ENCODE peak calls at places on chromosome 11, in five cellular contexts. U, K, Y, X and A are unnamed samples.

GRCh38 chr11:47373876-47374820 is 4.2 kb downstream of the SPI1 start:
- DNase-seq in U (peak; percentile 70), K (peak; percentile 76), Y (peak; percentile 76), X (peak; percentile 85), A (peak; percentile 90)

GRCh38 chr11:13010737-13011342 is 1.7 kb downstream of the RASSF10 start:
- DNase-seq in U (no peak), K (peak; percentile 9), Y (no peak), X (peak; percentile 13), A (no peak)

GRCh38 chr11:2982214-2982613 is 9.9 kb downstream of the NAP1L4 start:
- DNase-seq in U (no peak), K (no peak), Y (no peak), X (no peak), A (no peak)

GRCh38 chr11:74611369-74611861 is 19.0 kb downstream of the POLD3 start:
- DNase-seq in U (no peak), K (peak; percentile 46), Y (no peak), X (no peak), A (no peak)

GRCh38 chr11:130652671-130653335 is 204.4 kb downstream of the ADAMTS15 start:
- DNase-seq in U (peak; percentile 49), K (no peak), Y (no peak), X (peak; percentile 46), A (peak; percentile 92)

GRCh38 chr11:61144511-61145179 is 16.6 kb downstream of the VPS37C start:
- DNase-seq in U (no peak), K (no peak), Y (no peak), X (no peak), A (peak; percentile 57)

GRCh38 chr11:134719397-134719796 is 307.4 kb upstream of the B3GAT1 start:
- DNase-seq in U (no peak), K (no peak), Y (no peak), X (no peak), A (no peak)

GRCh38 chr11:74710291-74710938 is 20.8 kb downstream of the CHRDL2 start:
- DNase-seq in U (no peak), K (peak; percentile 26), Y (no peak), X (no peak), A (no peak)

GRCh38 chr11:72040497-72041363 is 39.6 kb downstream of the NUMA1 start:
- DNase-seq in U (peak; percentile 97), K (peak; percentile 96), Y (peak; percentile 94), X (peak; percentile 95), A (peak; percentile 99)
- TF ChIP-seq POLR2A in U (peak; percentile 57), K (no peak), Y (peak; percentile 27), X (peak; percentile 52), A (peak; percentile 61)

DNA sequence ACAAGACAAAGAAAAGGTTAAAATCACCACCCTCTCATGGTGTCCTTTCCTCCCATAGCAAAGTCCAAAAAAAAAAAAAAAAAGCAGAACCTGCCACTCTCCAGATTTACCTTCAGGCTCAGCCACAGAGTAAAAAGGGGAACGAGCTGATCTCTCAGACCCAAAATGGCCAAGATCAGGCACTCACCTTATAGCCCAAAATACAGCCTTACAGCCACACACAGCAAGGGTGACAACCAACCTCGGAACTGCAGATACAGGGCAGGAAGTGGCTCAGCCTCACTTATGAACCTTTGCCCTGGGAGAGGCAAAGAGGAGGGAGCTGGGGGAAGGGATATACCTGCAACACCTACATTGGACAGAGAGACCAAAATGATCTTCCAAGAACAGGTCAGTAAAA is 4.5 kb downstream of the FHIP1B start:
- DNase-seq in U (no peak), K (no peak), Y (no peak), X (peak; percentile 80), A (no peak)
- H3K4me3 ChIP-seq in U (no peak overlapping the region), K (no peak overlapping the region), Y (no peak overlapping the region), X (peak overlapping the region; percentile 41), A (no peak overlapping the region)

DNA sequence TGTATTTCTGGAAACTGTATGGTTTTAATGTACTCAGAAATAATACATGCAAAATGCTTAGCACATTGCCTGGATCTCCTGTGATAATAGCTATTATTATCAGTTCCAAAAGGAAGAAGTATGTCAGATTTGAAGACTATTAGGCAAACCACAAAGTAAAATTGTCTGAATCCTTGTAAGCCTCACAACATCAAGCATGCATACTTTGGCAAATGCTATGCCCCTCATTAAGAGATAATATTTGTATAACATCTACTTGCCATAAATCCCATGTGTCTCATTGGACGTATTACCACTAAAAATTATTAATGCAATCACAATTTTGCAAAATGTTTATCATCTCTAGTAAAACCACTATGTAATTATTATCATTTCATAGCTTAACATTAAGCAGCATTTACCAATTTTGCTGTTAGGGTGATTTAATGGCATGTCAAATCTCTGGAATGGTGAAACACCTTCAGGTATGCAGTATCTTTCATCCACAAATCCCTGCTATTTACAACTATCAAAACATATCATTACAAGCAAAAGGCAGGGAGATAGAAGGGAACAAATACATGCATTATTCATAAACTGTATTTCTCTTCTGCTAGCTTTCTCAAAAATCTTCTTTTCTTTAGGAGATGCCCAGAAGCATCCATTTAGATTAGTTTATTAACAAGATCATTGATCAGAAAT is 974.6 kb upstream of the RAG2 start:
- DNase-seq in U (no peak), K (no peak), Y (no peak), X (no peak), A (no peak)
- TF ChIP-seq POLR2AphosphoS5 in U (no peak), K (no peak), Y (no peak), X (no peak), A (no peak)

DNA sequence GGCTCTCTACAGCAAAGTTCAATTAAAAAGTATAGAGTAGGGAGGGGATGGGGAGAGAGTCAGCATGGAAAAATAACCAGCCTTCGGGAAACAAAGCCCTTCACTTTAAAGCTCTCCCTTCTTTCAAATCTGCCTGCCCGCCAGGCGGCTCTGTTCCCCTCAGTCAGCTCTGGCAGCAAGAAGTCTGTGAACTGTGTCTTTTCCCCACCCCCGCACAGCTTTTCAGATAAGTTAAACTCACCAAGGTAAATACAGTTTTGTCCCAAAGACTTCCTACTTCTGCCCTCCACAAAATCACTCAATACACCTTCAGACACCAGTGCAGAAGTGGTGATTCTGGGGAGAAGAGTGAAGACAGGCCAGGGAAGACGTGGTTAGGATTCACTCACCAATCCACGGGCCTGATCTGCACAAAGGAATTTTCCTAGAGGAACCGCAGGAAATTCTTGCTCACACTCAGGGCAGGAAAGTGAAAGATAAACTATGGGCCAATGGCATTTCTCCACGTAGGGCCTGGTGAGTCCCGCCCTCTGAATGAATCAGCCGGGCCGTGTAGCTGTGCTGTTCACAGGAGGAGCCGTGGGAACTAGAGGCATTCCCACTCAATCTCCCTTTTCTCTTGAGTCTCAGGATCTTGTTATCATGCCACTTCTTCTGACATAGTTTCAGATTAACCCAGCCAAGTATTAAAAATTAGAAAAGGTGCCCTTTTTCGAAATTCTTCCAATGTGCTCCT is at the start of gene TRIM5:
- DNase-seq in U (peak; percentile 93), K (peak; percentile 99), Y (peak; percentile 76), X (peak; percentile 87), A (peak; percentile 95)
- TF ChIP-seq POLR2A in U (peak; percentile 53), K (peak; percentile 97), Y (no peak), X (peak; percentile 51), A (peak; percentile 31)

GRCh38 chr11:108170191-108170590 is 48.8 kb downstream of the ACAT1 start:
- DNase-seq in U (no peak), K (no peak), Y (no peak), X (no peak), A (no peak)
- H3K4me3 ChIP-seq in U (no peak overlapping the region), K (no peak overlapping the region), Y (no peak overlapping the region), X (no peak overlapping the region), A (no peak overlapping the region)

GRCh38 chr11:78290293-78291176 is 101.8 kb downstream of the USP35 start:
- DNase-seq in U (no peak), K (no peak), Y (no peak), X (no peak), A (no peak)
- TF ChIP-seq POLR2AphosphoS5 in U (no peak), K (no peak), Y (peak; percentile 39), X (peak; percentile 53), A (peak; percentile 37)

DNA sequence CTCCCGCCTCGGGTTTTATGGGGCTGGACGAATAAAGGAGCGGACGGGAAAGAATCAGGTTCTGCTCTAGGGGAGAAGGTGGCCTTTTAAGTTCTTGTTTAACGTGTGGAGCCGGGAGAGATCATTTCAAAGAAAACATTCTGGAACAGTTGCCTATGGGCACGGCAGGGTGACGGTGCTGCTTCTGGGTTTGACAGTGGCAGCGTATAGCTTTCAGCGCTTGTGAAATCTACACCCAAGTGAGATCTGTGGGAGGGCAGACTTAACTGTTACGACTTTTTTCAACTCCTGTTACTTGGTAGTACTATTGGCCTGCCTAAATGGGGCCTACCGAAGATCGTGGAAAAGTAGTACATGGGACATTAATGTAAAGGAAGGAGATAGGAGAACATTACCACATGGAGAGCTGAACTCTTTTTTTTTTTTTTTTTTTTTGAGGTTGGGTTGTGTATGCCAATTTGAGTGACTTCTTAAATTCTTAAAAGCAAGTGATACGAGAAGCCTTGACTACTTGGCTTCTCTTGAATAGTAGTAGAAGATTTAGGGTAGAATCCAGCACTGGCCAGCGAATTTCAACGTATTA is 745 bp downstream of the USP47 start:
- DNase-seq in U (peak; percentile 62), K (peak; percentile 84), Y (peak; percentile 53), X (peak; percentile 75), A (peak; percentile 80)
- TF ChIP-seq POLR2A in U (peak; percentile 43), K (no peak), Y (no peak), X (peak; percentile 34), A (peak; percentile 60)